ENCODE peak calls at places on chromosomes 3 and 15, in eight cellular contexts. Y is body of pancreas, G is fibroblast of lung, H is endodermal cell, X is transverse colon, R is ovary, M is lower lobe of right lung, S is K562. U is an unnamed sample. For H3K36me3, the result is how much of the 10 kb centered on the place peaks cover.

GRCh38 chr3:107315136-107315535 is 62.1 kb upstream of the CCDC54 start:
- DNase-seq in X (no peak), R (no peak), G (peak), H (no peak), S (no peak), M (no peak), Y (no peak), U (no peak)

GRCh38 chr3:64327039-64327804 is 102.0 kb upstream of the PRICKLE2 start:
- DNase-seq in H (peak), G (peak), X (peak), R (peak), S (peak), Y (peak), M (no peak), U (peak)

GRCh38 chr15:97708252-97708651 is 252.3 kb upstream of the ARRDC4 start:
- DNase-seq in G (no peak), X (no peak), S (no peak), Y (no peak), M (no peak), R (no peak), H (no peak), U (no peak)

GRCh38 chr3:169147246-169148008 is 516.1 kb downstream of the MECOM start:
- DNase-seq in G (peak), M (peak), R (no peak), Y (peak), H (peak), S (peak), X (peak), U (peak)

GRCh38 chr3:126834596-126835471 is 130.8 kb downstream of the CHCHD6 start:
- DNase-seq in G (no peak), Y (no peak), M (no peak), R (no peak), S (no peak), H (no peak), X (no peak), U (no peak)

GRCh38 chr3:85255954-85256353 is 297.2 kb downstream of the CADM2 start:
- DNase-seq in Y (no peak), H (peak), G (no peak), R (no peak), M (no peak), X (no peak), S (no peak), U (no peak)

GRCh38 chr3:142468456-142468855 is 20.6 kb upstream of the XRN1 start:
- DNase-seq in G (no peak), R (no peak), M (no peak), S (no peak), X (no peak), H (no peak), Y (no peak), U (no peak)

GRCh38 chr3:183301937-183302580 is 49.0 kb downstream of the B3GNT5 start:
- DNase-seq in M (no peak), H (no peak), S (no peak), R (no peak), Y (no peak), G (no peak), X (no peak), U (no peak)

GRCh38 chr15:45449387-45449786 is 71.0 kb upstream of the GATM start:
- DNase-seq in G (no peak), X (no peak), R (no peak), M (no peak), S (no peak), H (no peak), Y (no peak), U (no peak)

GRCh38 chr3:106678657-106679390 is 698.4 kb upstream of the CCDC54 start:
- DNase-seq in M (no peak), G (no peak), R (no peak), H (no peak), Y (no peak), S (no peak), X (no peak), U (no peak)

GRCh38 chr15:101494251-101494796 is 4.8 kb upstream of the PCSK6 start:
- DNase-seq in X (no peak), Y (no peak), M (no peak), H (no peak), G (no peak), R (no peak), S (no peak), U (no peak)

GRCh38 chr15:69298697-69299441 is at the start of gene PAQR5:
- DNase-seq in X (peak), S (peak), H (peak), R (no peak), M (peak), G (no peak), Y (peak), U (peak)

GRCh38 chr3:129908417-129908816 is 14.9 kb upstream of the TMCC1 start:
- DNase-seq in R (no peak), Y (peak), X (no peak), G (no peak), M (no peak), S (no peak), H (no peak), U (no peak)

GRCh38 chr15:61839541-61839940 is 220.7 kb downstream of the VPS13C start:
- DNase-seq in H (no peak), S (no peak), X (no peak), R (no peak), G (peak), Y (no peak), M (no peak), U (no peak)

GRCh38 chr15:28889346-28889745 is 3.6 kb downstream of the APBA2 start:
- DNase-seq in M (no peak), G (no peak), H (no peak), S (no peak), Y (no peak), X (no peak), R (no peak), U (no peak)

GRCh38 chr3:99232696-99233095 is 331.2 kb upstream of the DCBLD2 start:
- DNase-seq in H (no peak), G (no peak), X (no peak), R (no peak), Y (no peak), S (no peak), M (no peak), U (no peak)

GRCh38 chr15:94004697-94005096 is 226.7 kb upstream of the MCTP2 start:
- DNase-seq in Y (no peak), R (peak), X (peak), G (peak), M (no peak), H (no peak), S (no peak), U (no peak)

GRCh38 chr3:1118074-1118473 is 25.2 kb downstream of the CNTN6 start:
- DNase-seq in S (no peak), X (no peak), R (no peak), G (peak), Y (no peak), M (no peak), H (no peak), U (no peak)

GRCh38 chr3:158167737-158168469 is 58.0 kb downstream of the RSRC1 start:
- DNase-seq in M (no peak), H (no peak), Y (no peak), S (peak), R (no peak), X (no peak), G (peak), U (no peak)

GRCh38 chr15:72034859-72035650 is 82.9 kb downstream of the MYO9A start:
- DNase-seq in X (no peak), S (no peak), R (no peak), Y (no peak), M (no peak), G (no peak), H (no peak), U (no peak)

GRCh38 chr15:68704496-68705021 is 116.1 kb downstream of the ANP32A start:
- DNase-seq in X (peak), H (peak), R (peak), G (peak), M (no peak), S (peak), Y (no peak), U (no peak)

GRCh38 chr3:4722103-4722502 is 229.0 kb downstream of the ITPR1 start:
- DNase-seq in X (peak), M (no peak), Y (peak), G (peak), R (peak), H (no peak), S (peak), U (no peak)

GRCh38 chr3:1752205-1752604 is 346.5 kb upstream of the CNTN4 start:
- DNase-seq in R (no peak), H (no peak), G (no peak), Y (no peak), M (no peak), S (no peak), X (no peak), U (no peak)

GRCh38 chr15:35484231-35484945 is 61.6 kb downstream of the DPH6 start:
- DNase-seq in M (no peak), G (no peak), X (no peak), Y (no peak), H (no peak), R (no peak), S (no peak), U (no peak)

GRCh38 chr3:52596658-52597265 is 60.4 kb downstream of the UQCC5 start:
- DNase-seq in R (no peak), S (no peak), H (no peak), M (peak), X (no peak), G (no peak), Y (no peak), U (no peak)

GRCh38 chr15:48090666-48091065 is 30.1 kb upstream of the SLC24A5 start:
- DNase-seq in Y (no peak), S (no peak), G (no peak), X (no peak), H (no peak), M (no peak), R (no peak), U (no peak)

GRCh38 chr15:99414755-99415731 is 150.7 kb upstream of the MEF2A start:
- DNase-seq in R (no peak), S (no peak), G (no peak), M (no peak), H (peak), X (no peak), Y (no peak), U (no peak)

GRCh38 chr3:64988188-64988587 is 300.4 kb upstream of the ADAMTS9 start:
- DNase-seq in M (no peak), H (no peak), X (no peak), R (no peak), Y (no peak), G (no peak), S (no peak), U (no peak)

GRCh38 chr3:183116051-183116614 is 16.8 kb upstream of the MCCC1 start:
- DNase-seq in G (no peak), S (peak), M (no peak), X (peak), Y (peak), H (peak), R (no peak), U (no peak)

GRCh38 chr15:87871738-87872315 is 384.7 kb downstream of the NTRK3 start:
- DNase-seq in G (peak), S (no peak), Y (no peak), X (no peak), R (no peak), H (no peak), M (no peak), U (no peak)

GRCh38 chr3:192812736-192813383 is 85.5 kb upstream of the FGF12 start:
- DNase-seq in Y (peak), M (no peak), H (peak), G (peak), X (peak), S (no peak), R (no peak), U (no peak)

GRCh38 chr3:53350652-53351051 is 3.3 kb upstream of the DCP1A start:
- DNase-seq in M (no peak), S (peak), Y (no peak), X (peak), H (peak), R (no peak), G (peak), U (no peak)

GRCh38 chr3:11803977-11804903 is 42.4 kb downstream of the TAMM41 start:
- DNase-seq in R (peak), X (peak), G (peak), M (peak), Y (peak), H (peak), S (peak), U (no peak)

GRCh38 chr3:66401157-66401550 is 99.7 kb downstream of the LRIG1 start:
- DNase-seq in H (no peak), Y (no peak), R (no peak), G (peak), S (no peak), X (no peak), M (no peak), U (no peak)

GRCh38 chr3:66400381-66401156 is 100.3 kb downstream of the LRIG1 start:
- DNase-seq in Y (peak), R (peak), G (no peak), M (no peak), H (peak), S (no peak), X (no peak), U (no peak)

GRCh38 chr3:66403268-66403990 is 97.4 kb downstream of the LRIG1 start:
- DNase-seq in X (no peak), S (no peak), R (no peak), H (peak), Y (no peak), M (no peak), G (peak), U (no peak)

GRCh38 chr3:66402596-66403267 is 98.1 kb downstream of the LRIG1 start:
- DNase-seq in H (peak), S (no peak), M (no peak), G (no peak), Y (no peak), X (no peak), R (no peak), U (no peak)

GRCh38 chr3:66401578-66402382 is 99.0 kb downstream of the LRIG1 start:
- DNase-seq in X (no peak), M (no peak), G (no peak), Y (peak), S (no peak), H (peak), R (no peak), U (no peak)
- H3K36me3 ChIP-seq in X (under half), M (half or more), G (under half), Y (under half), S (under half), H (half or more), R (under half), U (under half)

GRCh38 chr3:165545059-165545458 is 292.2 kb downstream of the BCHE start:
- DNase-seq in M (no peak), S (no peak), H (no peak), Y (no peak), G (no peak), R (no peak), X (no peak), U (no peak)
- TF ChIP-seq CTCF in M (no peak), S (no peak), H (no peak), Y (no peak), G (no peak), R (no peak), X (no peak), U (no peak)

GRCh38 chr15:42825599-42825998 is 88.7 kb upstream of the CDAN1 start:
- DNase-seq in R (no peak), H (no peak), X (no peak), S (no peak), M (no peak), G (no peak), Y (no peak), U (no peak)

GRCh38 chr15:42820811-42821210 is 83.9 kb upstream of the CDAN1 start:
- DNase-seq in R (no peak), M (no peak), Y (no peak), G (no peak), H (no peak), X (no peak), S (no peak), U (no peak)

GRCh38 chr15:42819781-42820180 is 82.9 kb upstream of the CDAN1 start:
- DNase-seq in G (no peak), S (no peak), Y (no peak), M (no peak), X (no peak), R (no peak), H (no peak), U (no peak)
- H3K27ac ChIP-seq in G (no peak), S (no peak), Y (no peak), M (no peak), X (no peak), R (no peak), H (no peak), U (no peak)

GRCh38 chr3:9646800-9647152 is 2.5 kb upstream of the MTMR14 start:
- DNase-seq in R (no peak), M (no peak), G (no peak), Y (no peak), H (no peak), X (no peak), S (no peak), U (no peak)
- H3K36me3 ChIP-seq in R (under half), M (under half), G (under half), Y (under half), H (under half), X (under half), S (under half), U (under half)

DNA sequence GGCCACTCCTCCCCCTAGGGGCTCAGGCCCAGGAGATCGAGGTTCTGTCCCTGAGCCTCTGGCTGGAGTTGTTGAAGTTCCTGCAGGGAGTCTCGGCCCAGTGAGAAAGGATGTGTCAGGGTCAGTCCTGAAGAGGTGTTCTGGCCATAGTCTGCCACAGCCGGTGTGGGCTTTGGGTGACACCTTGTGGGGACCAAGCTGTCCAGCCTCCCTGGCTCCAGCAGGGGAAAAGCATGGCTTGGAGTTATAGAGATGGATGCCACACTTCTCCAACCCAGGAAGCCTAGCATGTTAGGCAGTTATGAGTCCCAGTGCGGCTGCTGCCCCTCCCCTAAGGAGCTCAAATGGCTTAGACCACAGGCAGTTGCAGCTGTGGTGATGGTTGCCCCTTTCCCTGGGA is 945.6 kb upstream of the GBE1 start:
- DNase-seq in X (no peak), S (no peak), Y (no peak), M (no peak), R (no peak), G (no peak), H (peak), U (peak)
- TF ChIP-seq CTCF in X (no peak), S (no peak), Y (no peak), M (no peak), R (no peak), G (no peak), H (peak), U (peak)

GRCh38 chr3:101735833-101736232 is 11.4 kb downstream of the CEP97 start:
- DNase-seq in R (no peak), H (no peak), S (no peak), G (no peak), Y (no peak), M (no peak), X (no peak), U (no peak)

GRCh38 chr3:101729586-101729985 is 5.2 kb downstream of the CEP97 start:
- DNase-seq in R (no peak), H (no peak), Y (no peak), M (no peak), S (no peak), G (no peak), X (no peak), U (no peak)

GRCh38 chr3:101732240-101732641 is 7.8 kb downstream of the CEP97 start:
- DNase-seq in X (no peak), G (no peak), Y (no peak), R (no peak), S (no peak), H (no peak), M (no peak), U (no peak)

GRCh38 chr3:101725890-101726275 is 1.5 kb downstream of the CEP97 start:
- DNase-seq in X (no peak), G (no peak), S (no peak), Y (no peak), R (no peak), M (no peak), H (no peak), U (no peak)

DNA sequence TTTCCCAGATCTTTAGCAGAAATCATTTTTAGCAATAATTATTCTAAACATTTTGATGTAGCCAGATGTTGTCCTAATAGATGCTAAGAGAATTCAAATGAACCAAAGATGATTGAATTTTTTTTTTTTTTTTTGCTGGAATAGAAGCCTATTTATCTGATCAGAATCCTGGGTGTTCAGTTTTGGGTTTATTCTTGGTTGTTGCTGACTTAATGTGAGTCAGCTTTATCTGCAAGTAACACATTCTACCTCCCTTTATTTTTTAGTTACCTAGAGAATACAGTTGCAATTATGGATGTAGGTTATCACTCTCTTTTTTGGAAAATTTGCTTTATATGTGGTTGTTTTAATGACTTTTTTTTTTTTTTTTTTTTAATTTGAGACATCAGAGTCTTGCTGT is 6.4 kb downstream of the CEP97 start:
- DNase-seq in M (no peak), S (no peak), R (no peak), X (no peak), Y (no peak), H (no peak), G (no peak), U (no peak)
- H3K27ac ChIP-seq in M (no peak), S (no peak), R (no peak), X (no peak), Y (no peak), H (no peak), G (no peak), U (no peak)

DNA sequence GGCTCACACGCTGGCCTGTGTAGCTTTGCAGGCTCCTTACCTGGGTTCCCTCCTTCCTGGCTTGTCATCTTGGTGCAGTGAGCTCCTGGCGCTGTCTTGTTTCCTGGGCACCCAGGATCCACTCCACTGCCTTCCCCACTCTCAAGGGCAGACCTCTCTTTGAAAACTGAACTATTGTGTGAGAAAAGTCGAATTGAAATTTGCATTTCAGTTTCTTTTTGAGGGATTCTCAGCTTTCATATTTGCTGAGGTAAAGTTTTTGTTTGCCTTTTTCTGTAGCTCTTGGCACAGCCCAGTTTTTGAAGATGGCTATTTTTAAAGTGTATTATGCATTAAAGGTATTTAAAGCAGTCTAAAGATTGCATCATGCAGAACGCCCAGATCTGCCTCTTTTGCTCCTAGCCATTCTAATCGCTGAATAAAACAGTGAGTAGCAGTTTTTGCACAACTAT is 70.1 kb downstream of the CCK start:
- DNase-seq in H (no peak), X (no peak), G (peak), S (no peak), R (no peak), Y (no peak), M (no peak), U (no peak)
- H3K36me3 ChIP-seq in H (half or more), X (under half), G (under half), S (half or more), R (under half), Y (under half), M (half or more), U (half or more)

U was measured in kidney.